ENCODE peak calls at places on chromosomes 2 and 18, in four cellular contexts. N, K, Z and E are unnamed samples.

GRCh38 chr2:226031962-226032441 is 632.5 kb downstream of the NYAP2 start:
- DNase-seq in N (peak), K (no peak), Z (no peak), E (no peak)

GRCh38 chr2:61005736-61006135 is 11.8 kb upstream of the PEX13 start:
- DNase-seq in N (no peak), K (no peak), Z (no peak), E (no peak)

GRCh38 chr2:26000561-26001211 is 18.4 kb upstream of the KIF3C start:
- DNase-seq in N (peak), K (no peak), Z (peak), E (no peak)

GRCh38 chr2:159987136-159987535 is 75.3 kb downstream of the PLA2R1 start:
- DNase-seq in N (no peak), K (no peak), Z (no peak), E (no peak)

GRCh38 chr2:163732718-163733117 is 3.1 kb downstream of the FIGN start:
- DNase-seq in N (no peak), K (no peak), Z (no peak), E (no peak)

GRCh38 chr18:26813043-26813442 is 52.5 kb downstream of the AQP4 start:
- DNase-seq in N (peak), K (no peak), Z (no peak), E (peak)

GRCh38 chr2:205290299-205290698 is 392.0 kb upstream of the NRP2 start:
- DNase-seq in N (no peak), K (no peak), Z (no peak), E (no peak)

GRCh38 chr2:202036601-202037037 is 3.0 kb downstream of the FZD7 start:
- DNase-seq in N (no peak), K (no peak), Z (no peak), E (no peak)

GRCh38 chr2:206433686-206434085 is 9.6 kb upstream of the ADAM23 start:
- DNase-seq in N (no peak), K (no peak), Z (no peak), E (no peak)

GRCh38 chr2:150889141-150889540 is 372.5 kb downstream of the RBM43 start:
- DNase-seq in N (peak), K (no peak), Z (no peak), E (no peak)

GRCh38 chr2:174062934-174063333 is 97.8 kb upstream of the SP3 start:
- DNase-seq in N (no peak), K (no peak), Z (no peak), E (no peak)

GRCh38 chr2:86396304-86396785 is 44.8 kb upstream of the KDM3A start:
- DNase-seq in N (peak), K (no peak), Z (no peak), E (peak)

GRCh38 chr18:35153609-35154273 is 87.1 kb upstream of the ZNF397 start:
- DNase-seq in N (no peak), K (no peak), Z (no peak), E (peak)

GRCh38 chr18:70981400-70982140 is 692.7 kb downstream of the SOCS6 start:
- DNase-seq in N (no peak), K (no peak), Z (no peak), E (no peak)

GRCh38 chr18:3610818-3611217 is 160.8 kb downstream of the TGIF1 start:
- DNase-seq in N (no peak), K (no peak), Z (no peak), E (no peak)

GRCh38 chr18:41462946-41463345 is 492.1 kb upstream of the PIK3C3 start:
- DNase-seq in N (no peak), K (no peak), Z (no peak), E (no peak)

GRCh38 chr18:35524236-35524635 is 26.5 kb upstream of the INO80C start:
- DNase-seq in N (no peak), K (no peak), Z (no peak), E (no peak)